ENCODE peak calls at places on chromosomes 2 and 18, in four cellular contexts. A, T, E and I are unnamed samples.

GRCh38 chr2:231780123-231780908 is 766 bp downstream of the PDE6D start:
- DNase-seq in A (no peak), T (peak), E (no peak), I (no peak)

GRCh38 chr2:135960598-135961551 is 24.6 kb downstream of the DARS1 start:
- DNase-seq in A (no peak), T (no peak), E (no peak), I (no peak)

GRCh38 chr2:44642123-44642857 is 280.5 kb downstream of the CAMKMT start:
- DNase-seq in A (no peak), T (no peak), E (no peak), I (no peak)

GRCh38 chr2:219675206-219675605 is 47.8 kb downstream of the SLC4A3 start:
- DNase-seq in A (no peak), T (no peak), E (no peak), I (no peak)

GRCh38 chr18:77461062-77461693 is 211.5 kb downstream of the GALR1 start:
- DNase-seq in A (no peak), T (no peak), E (no peak), I (no peak)

GRCh38 chr2:45380131-45380836 is 230.8 kb downstream of the SRBD1 start:
- DNase-seq in A (no peak), T (peak), E (no peak), I (peak)

GRCh38 chr18:68181956-68182355 is 533.0 kb downstream of the TMX3 start:
- DNase-seq in A (no peak), T (no peak), E (no peak), I (no peak)

GRCh38 chr18:21053127-21053526 is 58.5 kb downstream of the ROCK1 start:
- DNase-seq in A (no peak), T (peak), E (no peak), I (peak)

GRCh38 chr2:154720642-154721041 is 22.1 kb downstream of the KCNJ3 start:
- DNase-seq in A (no peak), T (no peak), E (no peak), I (no peak)

GRCh38 chr2:39188958-39189499 is 54.7 kb downstream of the CDKL4 start:
- DNase-seq in A (no peak), T (no peak), E (no peak), I (no peak)

GRCh38 chr2:31980674-31981356 is 30.0 kb downstream of the MEMO1 start:
- DNase-seq in A (no peak), T (peak), E (peak), I (peak)

GRCh38 chr2:229653551-229653950 is 60.8 kb downstream of the DNER start:
- DNase-seq in A (no peak), T (no peak), E (no peak), I (no peak)

DNA sequence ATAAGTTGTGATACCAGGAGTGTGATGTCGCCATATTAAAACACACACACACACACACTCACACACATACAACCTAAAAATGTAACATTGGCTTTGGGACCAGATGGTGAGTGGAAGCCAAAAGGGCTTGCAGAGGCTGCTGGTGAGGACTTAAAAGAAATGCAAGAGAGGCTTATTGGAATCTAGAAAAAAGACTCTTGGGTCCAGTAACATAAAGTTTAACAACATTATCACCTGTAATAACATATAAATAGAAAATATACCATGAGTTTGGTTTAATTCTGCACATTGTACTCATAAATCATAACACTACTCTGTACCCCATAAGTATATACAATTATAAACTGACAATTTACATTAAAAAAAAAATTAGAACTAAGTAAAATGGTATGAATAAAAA is 74.4 kb upstream of the MYCN start:
- DNase-seq in A (no peak), T (no peak), E (no peak), I (no peak)
- TF ChIP-seq USF2 in A (no peak), T (no peak), E (no peak), I (no peak)

DNA sequence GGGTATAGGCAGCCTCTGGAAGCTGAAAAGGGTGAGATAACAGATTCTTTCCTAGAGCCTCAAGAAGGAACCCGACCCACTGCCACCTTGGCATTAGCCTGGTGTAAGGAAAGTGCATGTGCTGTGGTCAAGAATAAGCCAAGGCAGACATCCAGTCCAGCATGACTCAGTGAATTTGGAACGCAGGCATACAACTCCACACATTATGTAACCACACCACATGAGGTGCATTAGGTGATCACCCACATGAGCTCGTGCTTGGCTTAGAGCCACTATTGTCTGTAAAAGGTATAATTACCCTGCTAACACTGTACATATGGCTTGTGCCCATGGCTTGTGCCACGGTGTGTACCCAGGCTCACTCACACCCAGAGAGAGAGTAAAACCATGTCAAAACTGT is 583.7 kb upstream of the HNMT start:
- DNase-seq in A (no peak), T (no peak), E (no peak), I (no peak)
- TF ChIP-seq MYC in A (no peak), T (no peak), E (no peak), I (no peak)

GRCh38 chr2:26646986-26647672 is 6.0 kb upstream of the CIB4 start:
- DNase-seq in A (no peak), T (no peak), E (no peak), I (no peak)

GRCh38 chr2:26644188-26644835 is 3.1 kb upstream of the CIB4 start:
- DNase-seq in A (no peak), T (no peak), E (no peak), I (no peak)

GRCh38 chr2:26648516-26648915 is 7.3 kb upstream of the CIB4 start:
- DNase-seq in A (no peak), T (no peak), E (no peak), I (no peak)

GRCh38 chr2:26647981-26648380 is 6.8 kb upstream of the CIB4 start:
- DNase-seq in A (no peak), T (no peak), E (no peak), I (no peak)

DNA sequence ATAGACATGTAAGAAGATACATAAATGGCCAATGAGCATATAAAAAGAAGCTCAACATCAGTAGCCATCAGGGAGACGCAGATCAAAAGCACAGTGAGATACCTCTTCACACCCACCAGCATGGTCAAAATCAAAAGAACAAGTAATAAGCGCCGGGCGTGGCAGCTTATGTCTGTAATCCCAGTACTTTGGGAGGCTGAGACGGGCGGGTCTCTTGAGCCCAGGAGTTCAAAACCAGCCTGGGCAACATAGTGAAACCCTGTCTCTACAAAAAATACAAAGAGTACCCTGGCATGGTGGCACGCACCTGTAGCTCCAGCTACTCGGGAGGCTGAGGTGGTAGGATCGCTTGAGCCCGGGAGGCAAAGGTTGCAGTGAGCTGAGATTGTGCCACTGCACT is 4.6 kb upstream of the CIB4 start:
- DNase-seq in A (no peak), T (no peak), E (no peak), I (no peak)
- TF ChIP-seq USF2 in A (no peak), T (no peak), E (no peak), I (no peak)

GRCh38 chr2:143078106-143078505 is 51.1 kb upstream of the ARHGAP15 start:
- DNase-seq in A (no peak), T (no peak), E (no peak), I (no peak)
- TF ChIP-seq MYC in A (no peak), T (no peak), E (no peak), I (no peak)

DNA sequence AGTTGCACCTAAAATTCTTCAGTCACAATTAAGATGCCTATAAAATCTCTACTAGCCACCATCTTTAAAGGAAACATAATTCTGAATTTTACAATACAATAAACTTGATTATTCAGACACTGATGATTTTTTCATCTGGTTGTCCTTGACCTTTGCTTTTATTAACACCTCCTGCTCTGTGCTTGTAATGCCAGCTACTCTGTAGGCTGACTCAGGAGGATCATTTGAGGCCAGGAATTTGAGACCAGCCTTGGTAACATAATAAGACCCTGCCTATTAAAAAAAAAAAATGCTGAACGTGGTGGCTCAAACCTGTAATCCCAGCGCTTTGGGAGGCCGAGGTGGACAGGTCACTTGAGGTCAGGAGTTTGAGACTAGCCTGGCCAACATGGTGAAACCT is 38.3 kb downstream of the HAT1 start:
- DNase-seq in A (no peak), T (no peak), E (no peak), I (no peak)
- TF ChIP-seq USF2 in A (no peak), T (no peak), E (no peak), I (no peak)

DNA sequence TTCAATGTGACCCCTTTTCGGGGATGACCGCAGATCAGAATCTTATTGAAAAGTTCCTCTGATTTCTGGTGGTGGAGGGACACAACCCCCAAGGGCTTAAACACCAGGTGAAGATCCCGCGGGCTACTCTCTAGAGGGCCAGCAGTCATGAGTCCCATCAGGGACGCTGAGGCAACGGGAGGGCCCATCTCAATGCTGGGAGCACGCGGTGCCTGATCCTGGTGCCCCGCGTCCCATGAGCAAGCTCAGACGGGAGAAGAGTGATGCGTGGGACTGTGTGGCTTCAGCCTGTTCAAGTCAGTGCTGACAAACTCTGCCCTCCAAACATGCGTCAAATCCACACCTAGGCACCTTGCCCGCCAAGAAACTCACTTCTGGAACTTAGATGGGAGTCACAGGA is 224.9 kb downstream of the TWIST2 start:
- DNase-seq in A (no peak), T (no peak), E (no peak), I (no peak)
- TF ChIP-seq MYC in A (no peak), T (no peak), E (no peak), I (no peak)

GRCh38 chr2:128734521-128735295 is 416.0 kb upstream of the HS6ST1 start:
- DNase-seq in A (no peak), T (no peak), E (no peak), I (no peak)
- TF ChIP-seq USF2 in A (no peak), T (no peak), E (no peak), I (no peak)